ENCODE peak calls at places on chromosomes 4 and X, in four cellular contexts. P is sciatic nerve, Z is MG63, Y is mammary epithelial cell. A is an unnamed sample.

GRCh38 chr4:28149762-28150161 is 1289.1 kb downstream of the STIM2 start:
- DNase-seq in P (no peak), Z (no peak), Y (no peak), A (no peak)

GRCh38 chrX:40908026-40908425 is 172.7 kb upstream of the MED14 start:
- DNase-seq in P (no peak), Z (no peak), Y (no peak), A (peak; percentile 28)

GRCh38 chr4:78386679-78387078 is 164.9 kb upstream of the ANXA3 start:
- DNase-seq in P (no peak), Z (no peak), Y (no peak), A (no peak)

GRCh38 chr4:113125418-113125817 is 76.0 kb downstream of the ANK2 start:
- DNase-seq in P (no peak), Z (no peak), Y (no peak), A (no peak)

GRCh38 chr4:36067116-36067515 is 177.2 kb downstream of the ARAP2 start:
- DNase-seq in P (no peak), Z (no peak), Y (no peak), A (no peak)

GRCh38 chr4:16952462-16952871 is 54.0 kb upstream of the LDB2 start:
- DNase-seq in P (no peak), Z (no peak), Y (no peak), A (no peak)

GRCh38 chr4:58507079-58507478 is 1396.9 kb upstream of the IGFBP7 start:
- DNase-seq in P (no peak), Z (no peak), Y (no peak), A (no peak)

GRCh38 chr4:177444911-177445736 is 2.9 kb upstream of the AGA start:
- DNase-seq in P (no peak), Z (no peak), Y (no peak), A (no peak)

GRCh38 chrX:68942141-68942540 is 113.3 kb downstream of the EFNB1 start:
- DNase-seq in P (no peak), Z (no peak), Y (no peak), A (no peak)

GRCh38 chrX:21266949-21267348 is 107.3 kb upstream of the CNKSR2 start:
- DNase-seq in P (no peak), Z (no peak), Y (no peak), A (peak; percentile 1)

GRCh38 chr4:96916731-96917130 is 1076.8 kb downstream of the PDHA2 start:
- DNase-seq in P (no peak), Z (no peak), Y (no peak), A (no peak)

GRCh38 chrX:32010157-32010656 is 938.4 kb upstream of the FTHL17 start:
- DNase-seq in P (no peak), Z (no peak), Y (no peak), A (no peak)

GRCh38 chr4:2248821-2249261 is 6.9 kb upstream of the HAUS3 start:
- DNase-seq in P (no peak), Z (no peak), Y (no peak), A (no peak)

GRCh38 chr4:5374577-5374976 is 323.3 kb downstream of the STK32B start:
- DNase-seq in P (no peak), Z (peak; percentile 69), Y (no peak), A (no peak)

GRCh38 chr4:78312989-78313753 is 238.4 kb upstream of the ANXA3 start:
- DNase-seq in P (no peak), Z (no peak), Y (no peak), A (no peak)

GRCh38 chr4:124067031-124067430 is 645.5 kb downstream of the ANKRD50 start:
- DNase-seq in P (no peak), Z (no peak), Y (peak; percentile 14), A (peak; percentile 38)

GRCh38 chr4:3136454-3136853 is 62.0 kb downstream of the HTT start:
- DNase-seq in P (no peak), Z (no peak), Y (no peak), A (no peak)

GRCh38 chr4:51843309-51844156 is 580 bp downstream of the DCUN1D4 start:
- DNase-seq in P (peak; percentile 86), Z (peak; percentile 99), Y (peak; percentile 55), A (peak; percentile 65)

GRCh38 chrX:15418041-15418706 is 34.0 kb upstream of the VEGFD start:
- DNase-seq in P (no peak), Z (no peak), Y (no peak), A (no peak)

GRCh38 chr4:8645753-8646124 is 53.2 kb downstream of the CPZ start:
- DNase-seq in P (peak; percentile 15), Z (no peak), Y (no peak), A (no peak)

GRCh38 chr4:157389751-157390150 is 169.2 kb downstream of the GRIA2 start:
- DNase-seq in P (no peak), Z (no peak), Y (no peak), A (no peak)

GRCh38 chr4:7547368-7548040 is 112.8 kb upstream of the PSAPL1 start:
- DNase-seq in P (no peak), Z (peak; percentile 14), Y (peak; percentile 78), A (no peak)

GRCh38 chr4:1244978-1245471 is 3.9 kb downstream of the CTBP1 start:
- DNase-seq in P (peak; percentile 53), Z (no peak), Y (no peak), A (no peak)

GRCh38 chrX:46860536-46860935 is 23.7 kb downstream of the RP2 start:
- DNase-seq in P (no peak), Z (no peak), Y (no peak), A (no peak)

GRCh38 chrX:69305333-69306062 is 140.2 kb upstream of the PJA1 start:
- DNase-seq in P (no peak), Z (no peak), Y (no peak), A (no peak)

GRCh38 chrX:41302293-41302868 is 31.6 kb upstream of the DDX3X start:
- DNase-seq in P (no peak), Z (no peak), Y (peak; percentile 49), A (peak; percentile 47)

A was measured in kidney tubule cell.